ENCODE peak calls at places on chromosomes 2 and 18, in five cellular contexts. R, O, Z, N and P are unnamed samples.

GRCh38 chr2:36322108-36322507 is 33.5 kb upstream of the CRIM1 start:
- DNase-seq in Z (no peak), O (no peak), R (no peak), N (peak), P (peak)

GRCh38 chr2:28904295-28904694 is 9.8 kb downstream of the WDR43 start:
- DNase-seq in N (peak), R (no peak), O (no peak), Z (no peak), P (peak)

GRCh38 chr2:222290691-222291484 is 7.9 kb downstream of the PAX3 start:
- DNase-seq in N (no peak), Z (no peak), O (no peak), R (no peak), P (peak)

GRCh38 chr2:136067465-136067864 is 50.5 kb downstream of the CXCR4 start:
- DNase-seq in N (no peak), Z (no peak), O (no peak), R (no peak), P (no peak)

GRCh38 chr2:137888845-137889244 is 75.4 kb upstream of the HNMT start:
- DNase-seq in N (no peak), O (no peak), Z (peak), R (no peak), P (peak)

GRCh38 chr18:51342815-51343214 is 145.3 kb upstream of the MEX3C start:
- DNase-seq in N (peak), O (no peak), Z (no peak), R (no peak), P (peak)

GRCh38 chr2:136765736-136766323 is 485 bp downstream of the THSD7B start:
- DNase-seq in O (no peak), R (no peak), Z (no peak), N (no peak), P (no peak)

GRCh38 chr2:25758348-25758747 is 85.0 kb upstream of the DTNB start:
- DNase-seq in R (no peak), O (no peak), N (no peak), Z (no peak), P (no peak)

GRCh38 chr2:120578576-120579352 is 156.9 kb upstream of the GLI2 start:
- DNase-seq in O (no peak), Z (no peak), R (no peak), N (no peak), P (no peak)

GRCh38 chr2:174577967-174578589 is 19.5 kb downstream of the WIPF1 start:
- DNase-seq in O (no peak), N (peak), R (no peak), Z (no peak), P (peak)
- TF ChIP-seq CTCF in O (peak), N (peak), R (peak), Z (no peak), P (peak)

DNA sequence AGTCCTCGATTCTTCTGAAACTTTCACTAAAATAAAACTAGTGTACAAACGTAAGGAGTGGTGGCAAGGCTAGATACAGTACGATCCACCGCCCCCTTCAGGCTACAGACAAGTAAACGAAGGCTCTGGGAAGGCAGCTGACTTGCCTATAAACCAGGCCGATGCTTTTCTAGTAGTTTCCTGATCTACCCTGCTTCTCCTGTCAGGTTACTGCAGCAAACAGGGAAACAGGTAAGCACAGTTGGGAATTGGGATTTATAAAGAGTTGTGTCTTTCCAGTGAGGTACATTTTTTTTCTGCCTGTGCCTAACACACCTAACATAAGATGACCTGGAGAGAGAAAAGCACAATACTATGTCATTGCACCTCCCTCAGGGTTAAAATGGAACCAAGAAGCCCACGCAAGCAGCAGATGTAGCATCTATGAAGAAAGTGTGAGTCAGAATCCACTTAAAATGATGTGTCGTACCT is 108.6 kb downstream of the UXS1 start:
- DNase-seq in Z (peak), N (peak), O (no peak), R (peak), P (peak)
- H3K4me3 ChIP-seq in Z (no peak), N (no peak), O (no peak), R (no peak), P (no peak)

GRCh38 chr2:76953733-76954347 is 568.3 kb downstream of the LRRTM4 start:
- DNase-seq in R (no peak), O (no peak), N (peak), Z (peak), P (peak)
- TF ChIP-seq CTCF in R (peak), O (peak), N (peak), Z (no peak), P (peak)

DNA sequence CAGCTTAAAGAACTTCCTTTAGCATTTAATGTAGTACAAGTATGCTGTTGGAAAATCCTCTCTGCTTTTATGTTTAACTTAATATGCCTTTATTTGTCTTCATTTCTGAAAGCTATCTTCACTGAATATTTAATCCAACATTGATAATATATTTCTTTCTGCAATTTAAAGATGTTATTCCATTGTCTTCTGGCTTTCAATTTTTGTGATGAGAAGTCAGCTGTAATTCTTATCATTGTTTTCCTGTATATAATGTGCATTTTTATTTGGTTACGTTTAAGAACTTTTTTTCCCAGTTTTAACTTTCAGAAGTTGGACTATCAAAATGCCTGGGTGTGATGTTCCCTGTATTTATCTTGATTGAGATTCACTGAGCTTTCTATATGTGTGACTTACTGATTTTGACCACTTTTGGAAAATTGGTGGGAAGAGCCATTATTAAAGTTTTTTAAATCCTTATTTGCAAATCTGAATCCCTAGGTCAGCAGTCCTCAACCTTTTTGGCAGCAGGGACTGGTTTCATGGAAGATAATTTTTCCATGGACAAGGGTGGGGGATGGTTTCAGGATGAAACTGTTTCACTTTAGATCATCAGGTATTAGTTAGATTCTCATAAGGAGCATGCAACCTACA is 241.0 kb downstream of the TNS1 start:
- DNase-seq in N (no peak), Z (no peak), O (no peak), R (no peak), P (no peak)
- H3K4me3 ChIP-seq in N (no peak), Z (no peak), O (no peak), R (no peak), P (no peak)

DNA sequence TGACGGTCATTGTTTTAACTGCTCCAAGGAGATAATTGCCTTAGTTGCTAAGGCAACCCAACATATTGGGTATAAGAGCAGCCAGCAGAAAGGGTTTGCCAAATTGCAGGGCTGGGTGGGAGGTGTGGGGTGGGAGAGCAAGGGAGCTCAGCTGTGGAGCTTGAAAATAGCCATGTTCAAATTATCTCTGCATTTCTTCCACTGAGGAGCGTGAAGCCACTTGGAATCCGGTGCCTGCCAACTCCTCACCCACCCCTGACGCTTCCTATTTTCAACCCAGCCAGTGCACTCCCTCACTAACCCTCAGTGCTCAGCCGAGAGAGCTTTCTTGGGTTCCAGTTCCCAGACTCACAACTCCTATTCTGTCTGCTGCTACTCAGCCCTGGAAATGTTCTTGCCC is 60.9 kb downstream of the SETBP1 start:
- DNase-seq in O (no peak), N (no peak), Z (no peak), R (no peak), P (no peak)
- TF ChIP-seq CTCF in O (no peak), N (no peak), Z (no peak), R (no peak), P (no peak)

GRCh38 chr2:226607379-226607778 is 192.2 kb downstream of the IRS1 start:
- DNase-seq in R (no peak), Z (no peak), N (peak), O (no peak), P (peak)
- H3K4me3 ChIP-seq in R (no peak), Z (no peak), N (no peak), O (no peak), P (no peak)

DNA sequence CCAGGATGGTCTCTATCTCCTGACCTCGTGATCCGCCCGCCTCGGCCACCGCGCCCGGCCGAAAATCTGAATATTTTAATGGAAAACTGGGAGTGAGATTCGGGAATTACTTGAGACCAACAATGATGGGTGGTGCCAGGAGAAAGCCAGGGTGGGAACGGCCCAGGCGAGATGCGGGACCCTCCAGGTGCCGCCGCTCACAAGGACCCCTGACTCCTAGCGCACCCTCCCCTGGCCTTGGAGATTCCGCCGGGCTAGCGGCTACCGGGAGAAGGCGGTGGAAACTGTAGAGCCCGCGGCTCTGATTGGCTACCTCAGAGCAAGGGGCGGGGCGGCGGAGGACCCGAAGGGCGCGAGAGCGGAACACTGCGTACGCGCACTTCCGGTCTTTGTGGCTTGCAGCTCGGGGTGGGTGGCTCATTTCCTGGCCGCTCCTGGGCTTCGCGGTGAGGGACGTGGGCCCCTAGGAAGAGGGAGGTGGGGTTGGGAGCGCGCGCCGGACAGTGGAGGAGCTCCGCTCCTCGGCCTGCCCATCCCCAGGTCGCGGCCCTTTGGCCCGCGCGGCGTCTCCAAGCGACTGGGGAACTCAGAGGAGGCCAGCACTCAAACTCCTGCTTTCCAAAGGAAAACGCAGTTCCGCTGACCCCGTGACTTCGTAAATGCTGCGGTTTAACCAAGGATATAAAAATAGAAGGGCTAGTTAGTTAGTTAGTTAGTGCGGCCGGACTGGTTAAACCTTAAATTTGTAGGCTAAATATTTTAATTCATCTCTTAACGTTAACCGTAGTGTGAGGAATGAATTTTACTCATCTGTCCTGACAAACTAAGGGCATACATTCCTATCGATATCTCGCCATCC is at the start of gene ZNF397:
- DNase-seq in O (peak), R (peak), N (peak), Z (peak), P (peak)
- TF ChIP-seq CTCF in O (no peak), R (peak), N (no peak), Z (no peak), P (no peak)

GRCh38 chr2:219629976-219630695 is 2.7 kb downstream of the SLC4A3 start:
- DNase-seq in N (no peak), R (no peak), O (no peak), Z (no peak), P (no peak)

GRCh38 chr2:219628986-219629901 is 1.8 kb downstream of the SLC4A3 start:
- DNase-seq in Z (no peak), O (peak), N (no peak), R (no peak), P (no peak)

GRCh38 chr2:219627105-219628100 is at the start of gene SLC4A3:
- DNase-seq in N (peak), R (no peak), Z (peak), O (peak), P (no peak)

GRCh38 chr2:219626540-219626939 is 890 bp upstream of the SLC4A3 start:
- DNase-seq in R (no peak), O (no peak), Z (no peak), N (no peak), P (no peak)

GRCh38 chr2:219628235-219628985 is 980 bp downstream of the SLC4A3 start:
- DNase-seq in Z (no peak), O (peak), N (no peak), R (no peak), P (no peak)
- H3K4me3 ChIP-seq in Z (no peak), O (peak), N (peak), R (peak), P (peak)

DNA sequence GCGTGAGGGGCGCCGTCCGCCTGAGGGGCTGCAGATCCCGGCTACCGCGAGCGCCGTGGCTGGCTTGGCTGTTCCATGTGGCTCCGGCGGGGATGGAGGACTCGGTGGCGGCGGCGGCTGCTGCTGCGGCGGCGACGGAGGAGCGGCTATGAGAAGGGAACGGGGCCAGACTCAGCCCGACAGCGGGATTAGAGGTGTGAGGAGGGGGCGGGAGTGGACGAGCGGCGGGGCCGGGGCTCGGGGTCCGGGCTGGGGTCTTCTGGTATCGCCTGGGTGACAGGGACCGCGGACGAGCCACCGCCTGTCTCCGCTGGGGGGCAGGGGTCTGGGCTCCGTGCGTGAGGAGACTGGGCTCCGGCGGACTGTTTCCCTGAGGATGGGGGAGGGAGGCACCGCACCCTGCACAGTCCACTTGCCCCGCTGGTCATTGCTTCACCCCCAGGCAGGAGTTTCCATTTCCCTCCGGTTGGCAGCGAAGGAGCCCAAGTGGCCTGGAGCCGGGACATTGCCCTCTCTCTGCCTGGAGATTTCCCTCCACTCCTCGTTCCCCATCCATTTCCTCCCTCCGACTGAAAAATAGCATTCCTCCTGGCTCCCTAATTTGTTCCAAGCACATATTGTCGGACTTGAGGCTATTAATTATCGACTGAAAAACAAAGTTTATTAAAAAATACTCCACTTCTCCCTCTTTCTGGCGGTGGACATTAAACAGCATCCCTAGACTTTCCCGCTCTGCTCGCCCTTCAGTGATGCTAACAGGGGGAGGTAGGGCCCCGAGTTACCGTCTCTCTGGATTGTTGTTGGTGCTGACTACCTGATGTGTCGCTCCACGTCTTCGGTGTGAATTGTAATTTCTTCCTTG is 577 bp downstream of the EHBP1 start:
- DNase-seq in R (peak), O (no peak), Z (peak), N (peak), P (peak)
- TF ChIP-seq CTCF in R (no peak), O (peak), Z (no peak), N (peak), P (peak)